ENCODE peak calls at places on chromosomes 3 and 15, in eight cellular contexts. Z is HCT116, H is left ventricle myocardium inferior, O is SJCRH30, C is transverse colon, V is PC-9, X is HAP-1, B is PC-3. J is an unnamed sample.

GRCh38 chr3:68151359-68151758 is 496.9 kb upstream of the SUCLG2 start:
- DNase-seq in Z (no peak), H (no peak), O (no peak), C (no peak), V (no peak), X (no peak), B (no peak), J (no peak)

GRCh38 chr3:197328198-197328597 is 29.8 kb upstream of the DLG1 start:
- DNase-seq in Z (no peak), H (no peak), O (no peak), C (no peak), V (no peak), X (no peak), B (no peak), J (no peak)

GRCh38 chr3:123559040-123559861 is 25.6 kb downstream of the HACD2 start:
- DNase-seq in Z (peak; percentile 40), H (no peak), O (peak; percentile 69), C (no peak), V (no peak), X (peak; percentile 52), B (peak; percentile 74), J (no peak)

GRCh38 chr3:126026761-126027160 is 57.2 kb downstream of the SLC41A3 start:
- DNase-seq in Z (no peak), H (no peak), O (no peak), C (no peak), V (no peak), X (no peak), B (no peak), J (no peak)

GRCh38 chr15:101378879-101379278 is 83.8 kb upstream of the SNRPA1 start:
- DNase-seq in Z (no peak), H (no peak), O (no peak), C (no peak), V (no peak), X (no peak), B (no peak), J (no peak)

GRCh38 chr3:124565013-124565412 is 165.2 kb upstream of the UMPS start:
- DNase-seq in Z (peak; percentile 69), H (peak; percentile 57), O (peak; percentile 92), C (peak; percentile 77), V (peak; percentile 78), X (peak; percentile 72), B (peak; percentile 94), J (no peak)

GRCh38 chr15:83206387-83206970 is 1.1 kb downstream of the HDGFL3 start:
- DNase-seq in Z (no peak), H (no peak), O (peak; percentile 42), C (no peak), V (no peak), X (no peak), B (peak; percentile 6), J (no peak)

GRCh38 chr3:15331606-15332404 is 581 bp downstream of the SH3BP5 start:
- DNase-seq in Z (no peak), H (peak; percentile 33), O (peak; percentile 32), C (peak; percentile 46), V (no peak), X (no peak), B (peak; percentile 24), J (peak; percentile 11)

GRCh38 chr15:64807051-64807749 is 18.2 kb downstream of the PIF1 start:
- DNase-seq in Z (no peak), H (no peak), O (no peak), C (no peak), V (no peak), X (no peak), B (no peak), J (no peak)

GRCh38 chr3:66582721-66583141 is 81.9 kb upstream of the LRIG1 start:
- DNase-seq in Z (no peak), H (no peak), O (peak; percentile 47), C (peak; percentile 32), V (no peak), X (no peak), B (no peak), J (peak; percentile 18)

GRCh38 chr3:55608266-55608937 is 121.3 kb upstream of the WNT5A start:
- DNase-seq in Z (no peak), H (no peak), O (no peak), C (no peak), V (no peak), X (no peak), B (no peak), J (no peak)

GRCh38 chr15:66603301-66604179 is 37.7 kb upstream of the LCTL start:
- DNase-seq in Z (peak; percentile 43), H (peak; percentile 54), O (peak; percentile 85), C (peak; percentile 67), V (peak; percentile 59), X (peak; percentile 90), B (peak; percentile 63), J (peak; percentile 52)

GRCh38 chr3:59265566-59265965 is 215.7 kb upstream of the CFAP20DC start:
- DNase-seq in Z (no peak), H (no peak), O (no peak), C (no peak), V (no peak), X (no peak), B (no peak), J (no peak)

GRCh38 chr3:188421151-188421821 is 267.3 kb downstream of the LPP start:
- DNase-seq in Z (no peak), H (no peak), O (no peak), C (no peak), V (no peak), X (no peak), B (peak; percentile 78), J (no peak)

GRCh38 chr3:25580534-25580933 is 84.2 kb downstream of the TOP2B start:
- DNase-seq in Z (no peak), H (no peak), O (no peak), C (no peak), V (no peak), X (no peak), B (no peak), J (no peak)

GRCh38 chr3:2198880-2199279 is 100.2 kb downstream of the CNTN4 start:
- DNase-seq in Z (no peak), H (no peak), O (no peak), C (no peak), V (no peak), X (no peak), B (no peak), J (no peak)

GRCh38 chr15:22933641-22934061 is 46.5 kb downstream of the CYFIP1 start:
- DNase-seq in Z (no peak), H (no peak), O (no peak), C (no peak), V (no peak), X (peak; percentile 7), B (peak; percentile 93), J (no peak)

GRCh38 chr3:45507820-45508317 is 86.7 kb upstream of the LIMD1 start:
- DNase-seq in Z (no peak), H (peak; percentile 32), O (peak; percentile 87), C (no peak), V (no peak), X (peak; percentile 51), B (no peak), J (no peak)

GRCh38 chr3:117887896-117888295 is 1146.8 kb downstream of the IGSF11 start:
- DNase-seq in Z (no peak), H (no peak), O (no peak), C (no peak), V (no peak), X (no peak), B (no peak), J (no peak)

DNA sequence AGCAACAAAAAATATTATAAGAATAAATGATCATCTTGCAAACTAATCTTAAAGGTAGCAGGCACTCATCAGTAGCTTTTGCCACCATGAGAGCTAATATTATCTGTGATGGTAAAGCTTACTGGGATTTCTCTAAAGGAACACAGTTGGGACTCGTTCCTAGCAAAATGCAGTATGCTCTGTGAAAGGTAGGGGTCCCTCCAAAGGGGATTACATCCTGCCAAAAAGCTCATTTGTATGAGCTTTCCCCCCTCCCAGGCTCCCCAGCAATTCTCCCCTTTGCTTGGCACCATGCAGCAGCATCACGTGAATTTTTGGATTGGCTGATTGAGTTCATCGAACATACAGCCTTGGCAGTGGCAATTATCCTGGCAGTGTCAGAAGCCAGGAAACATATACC is 361.0 kb upstream of the PLSCR5 start:
- DNase-seq in Z (no peak), H (no peak), O (no peak), C (no peak), V (no peak), X (no peak), B (no peak), J (no peak)
- H3K9me3 ChIP-seq in Z (no peaks in the 10 kb centered on the region), H (peaks cover 5% of the 10 kb centered on the region), O (no peaks in the 10 kb centered on the region), C (no peaks in the 10 kb centered on the region), V (no peaks in the 10 kb centered on the region), X (no peaks in the 10 kb centered on the region), B (no peaks in the 10 kb centered on the region), J (no peaks in the 10 kb centered on the region)

GRCh38 chr15:25052191-25052999 is 97.6 kb downstream of the SNRPN start:
- DNase-seq in Z (no peak), H (no peak), O (no peak), C (no peak), V (no peak), X (no peak), B (no peak), J (no peak)
- H3K9me3 ChIP-seq in Z (no peaks in the 10 kb centered on the region), H (peaks cover 99% of the 10 kb centered on the region), O (no peaks in the 10 kb centered on the region), C (peaks cover 97% of the 10 kb centered on the region), V (no peaks in the 10 kb centered on the region), X (peaks cover 5% of the 10 kb centered on the region), B (peaks cover 70% of the 10 kb centered on the region), J (peaks cover 48% of the 10 kb centered on the region)

DNA sequence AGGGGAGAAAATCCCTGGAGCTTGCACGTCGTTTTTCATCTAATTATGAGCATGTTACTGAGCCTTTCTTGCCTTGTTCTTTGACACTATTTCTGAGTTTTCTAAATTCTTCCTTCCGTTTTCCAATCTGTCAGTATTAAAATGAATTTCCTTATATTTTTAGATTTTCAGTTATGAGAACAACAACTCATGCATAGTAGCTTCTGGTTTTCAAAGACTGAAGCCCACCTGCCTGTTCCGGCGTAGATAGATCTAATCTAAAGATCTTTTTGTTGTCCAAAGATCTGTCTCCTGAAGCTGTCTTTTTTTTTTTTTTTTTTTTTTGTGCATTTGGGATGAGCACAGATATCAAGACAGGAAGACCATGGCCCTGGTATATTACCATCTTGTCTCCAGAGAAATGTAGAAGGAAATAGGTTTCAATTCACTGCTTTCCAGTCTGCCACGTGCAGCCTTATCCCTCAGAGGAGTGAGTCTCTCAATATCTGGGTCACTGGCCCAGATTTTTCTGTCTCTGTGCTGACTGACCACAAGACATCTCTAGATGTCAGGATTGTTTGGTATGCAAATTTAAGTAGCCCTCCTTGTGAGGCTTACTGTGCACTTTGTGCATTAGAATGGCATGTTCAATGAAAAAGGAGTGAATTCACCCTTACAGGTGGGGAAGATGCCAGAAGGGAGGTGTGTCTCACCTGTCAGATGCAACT is 222.3 kb upstream of the TMC3 start:
- DNase-seq in Z (no peak), H (no peak), O (no peak), C (no peak), V (no peak), X (no peak), B (no peak), J (no peak)
- H3K9me3 ChIP-seq in Z (peaks cover 10% of the 10 kb centered on the region), H (peaks cover 28% of the 10 kb centered on the region), O (peaks cover 4% of the 10 kb centered on the region), C (peaks cover 14% of the 10 kb centered on the region), V (no peaks in the 10 kb centered on the region), X (peaks cover 3% of the 10 kb centered on the region), B (peaks cover 7% of the 10 kb centered on the region), J (no peaks in the 10 kb centered on the region)

DNA sequence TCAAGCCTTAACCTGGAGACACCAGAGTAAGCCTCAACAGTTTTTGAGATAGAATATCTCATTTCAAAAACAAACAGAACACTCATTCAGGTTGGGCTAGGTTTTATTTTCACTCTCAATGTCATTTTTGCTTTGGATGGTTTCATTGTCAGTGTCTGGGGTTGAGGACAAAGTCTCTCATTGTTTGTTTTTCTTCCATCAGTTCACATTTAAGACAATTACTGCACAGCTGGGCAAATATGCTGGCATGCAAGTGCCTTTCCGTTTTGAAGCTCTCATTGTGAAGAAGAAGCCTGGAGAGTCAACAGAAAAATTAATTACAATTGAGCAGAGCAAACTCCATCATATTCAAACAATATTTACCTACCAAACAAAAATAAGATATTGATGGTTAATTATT is 1050.0 kb downstream of the TBL1XR1 start:
- DNase-seq in Z (no peak), H (no peak), O (peak; percentile 78), C (no peak), V (no peak), X (no peak), B (peak; percentile 13), J (no peak)
- H3K9me3 ChIP-seq in Z (no peaks in the 10 kb centered on the region), H (no peaks in the 10 kb centered on the region), O (peaks cover 2% of the 10 kb centered on the region), C (no peaks in the 10 kb centered on the region), V (no peaks in the 10 kb centered on the region), X (no peaks in the 10 kb centered on the region), B (no peaks in the 10 kb centered on the region), J (no peaks in the 10 kb centered on the region)